ENCODE peak calls at places on chromosomes 11 and 22, in eight cellular contexts. W is fibroblast of mammary gland, R is left ventricle myocardium inferior, M is endothelial cell, H is foreskin keratinocyte, S is esophagus squamous epithelium, N is uterus, T is B cell. I is an unnamed sample.

GRCh38 chr11:19460718-19461405 is 220.1 kb upstream of the E2F8 start:
- DNase-seq in W (peak), R (peak), M (no peak), H (no peak), S (no peak), N (no peak), T (no peak), I (no peak)

GRCh38 chr11:38723361-38723760 is 2125.3 kb upstream of the RAG2 start:
- DNase-seq in W (no peak), R (no peak), M (no peak), H (no peak), S (no peak), N (no peak), T (no peak), I (no peak)

GRCh38 chr11:82719316-82719715 is 14.3 kb downstream of the FAM181B start:
- DNase-seq in W (no peak), R (no peak), M (no peak), H (no peak), S (no peak), N (no peak), T (no peak), I (no peak)

GRCh38 chr11:66880484-66881211 is 23.8 kb downstream of the LRFN4 start:
- DNase-seq in W (no peak), R (no peak), M (no peak), H (peak), S (no peak), N (no peak), T (no peak), I (peak)

GRCh38 chr11:63908631-63909491 is 8.1 kb downstream of the RCOR2 start:
- DNase-seq in W (peak), R (peak), M (no peak), H (no peak), S (no peak), N (peak), T (no peak), I (no peak)

GRCh38 chr11:109728056-109728455 is 306.1 kb downstream of the C11orf87 start:
- DNase-seq in W (no peak), R (no peak), M (no peak), H (peak), S (no peak), N (no peak), T (no peak), I (no peak)

GRCh38 chr11:101914349-101914736 is 467 bp upstream of the CEP126 start:
- DNase-seq in W (peak), R (no peak), M (no peak), H (no peak), S (no peak), N (no peak), T (no peak), I (no peak)

GRCh38 chr11:1230456-1231395 is 7.9 kb downstream of the MUC5B start:
- DNase-seq in W (no peak), R (no peak), M (no peak), H (no peak), S (no peak), N (no peak), T (peak), I (no peak)

GRCh38 chr11:113176971-113177370 is 137.4 kb upstream of the TTC12 start:
- DNase-seq in W (peak), R (no peak), M (no peak), H (no peak), S (no peak), N (no peak), T (no peak), I (no peak)

GRCh38 chr11:69314555-69314954 is 20.6 kb downstream of the MYEOV start:
- DNase-seq in W (no peak), R (no peak), M (no peak), H (no peak), S (no peak), N (no peak), T (no peak), I (no peak)

GRCh38 chr22:49960967-49961600 is 512 bp downstream of the PIM3 start:
- DNase-seq in W (no peak), R (peak), M (no peak), H (peak), S (no peak), N (peak), T (no peak), I (peak)

DNA sequence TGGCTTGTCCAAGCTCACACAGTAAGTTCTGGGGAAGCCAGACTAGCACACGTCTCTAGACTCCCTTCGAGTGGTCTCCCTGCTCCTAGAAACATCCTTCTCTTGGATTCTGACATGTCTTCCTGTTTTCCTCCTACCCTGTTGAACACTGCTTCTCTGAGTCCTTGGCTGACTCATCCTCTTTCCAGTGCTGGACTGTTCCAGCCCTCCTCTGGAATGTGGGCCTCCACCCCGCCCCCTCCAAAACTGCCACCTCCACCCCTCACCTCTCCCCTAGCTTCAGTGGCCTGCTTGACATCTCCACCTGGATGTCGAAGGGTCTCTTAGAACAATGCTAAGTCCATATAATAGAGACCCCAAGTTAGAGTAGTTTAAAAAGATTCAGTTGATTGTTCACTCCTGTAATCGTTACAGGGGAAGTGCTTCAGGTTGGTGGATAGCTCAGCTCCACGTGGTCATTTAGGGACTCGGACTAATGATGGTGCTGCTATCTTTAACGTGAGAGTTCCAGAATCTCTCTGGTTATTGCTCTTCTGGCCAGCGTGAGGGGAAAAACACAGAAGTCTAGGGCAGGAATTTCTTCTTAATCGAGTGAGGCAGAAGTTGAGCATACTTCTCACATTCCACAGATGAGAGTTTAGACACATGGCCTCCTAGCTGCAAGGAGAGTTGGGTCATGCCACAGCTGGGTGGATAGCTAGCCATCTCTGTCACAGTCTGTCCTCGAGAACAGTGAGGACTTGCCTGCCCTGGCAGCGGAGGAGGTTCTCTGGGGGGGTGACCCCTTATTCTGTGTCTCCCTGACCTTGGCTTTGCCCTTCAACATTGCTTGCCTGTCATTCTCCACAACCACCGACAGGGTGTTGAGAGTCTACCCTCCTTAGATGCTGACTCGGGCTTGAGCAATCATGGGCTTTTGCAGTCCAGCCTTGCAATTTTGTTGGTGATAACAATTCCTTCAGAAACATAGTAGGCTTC is 4.7 kb upstream of the C11orf96 start:
- DNase-seq in W (peak), R (no peak), M (no peak), H (no peak), S (no peak), N (no peak), T (no peak), I (no peak)
- TF ChIP-seq CTCF in W (peak), R (no peak), M (no peak), H (peak), S (no peak), N (peak), T (no peak), I (peak)

DNA sequence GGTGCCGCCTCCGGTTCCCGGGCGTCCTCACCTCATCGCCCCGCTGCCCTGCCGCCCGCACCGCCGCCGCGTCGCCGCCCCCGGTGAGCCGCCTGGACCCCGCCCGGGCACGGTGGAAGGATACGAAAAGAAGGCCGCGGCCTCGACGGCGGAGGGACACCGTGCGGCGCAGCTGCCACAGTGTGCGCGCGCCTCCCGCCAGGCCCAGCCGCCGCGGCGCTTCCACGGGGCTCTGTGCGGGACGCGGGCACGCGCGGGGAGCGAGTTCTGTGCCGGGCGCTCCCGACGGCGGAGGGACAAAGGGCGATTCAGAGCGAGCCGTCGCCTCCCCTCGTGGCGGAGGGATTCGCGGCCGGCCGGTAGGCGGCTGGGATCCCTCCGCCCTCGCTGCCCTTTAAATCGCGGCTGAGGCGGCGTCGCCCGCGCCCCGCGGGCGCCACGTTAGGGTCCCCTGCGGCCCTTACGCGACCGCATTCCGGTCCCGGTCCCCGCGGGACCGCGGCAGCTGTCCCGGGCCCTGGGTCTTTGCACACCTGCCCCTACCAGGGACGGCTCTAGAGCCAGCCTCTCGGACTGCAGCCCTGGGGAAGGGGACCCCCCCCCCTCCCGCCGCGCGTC is 568 bp upstream of the KMT5B start:
- DNase-seq in W (peak), R (peak), M (peak), H (peak), S (peak), N (peak), T (peak), I (peak)
- TF ChIP-seq CTCF in W (no peak), R (peak), M (no peak), H (no peak), S (peak), N (no peak), T (no peak), I (no peak)

GRCh38 chr11:78048561-78048960 is 15.1 kb upstream of the THRSP start:
- DNase-seq in W (no peak), R (no peak), M (no peak), H (no peak), S (no peak), N (no peak), T (no peak), I (no peak)

GRCh38 chr11:78044706-78045105 is 19.0 kb upstream of the THRSP start:
- DNase-seq in W (no peak), R (no peak), M (no peak), H (no peak), S (no peak), N (no peak), T (no peak), I (no peak)

GRCh38 chr11:78045851-78046485 is 17.7 kb upstream of the THRSP start:
- DNase-seq in W (peak), R (peak), M (peak), H (peak), S (no peak), N (peak), T (peak), I (peak)

GRCh38 chr11:78049348-78049747 is 14.3 kb upstream of the THRSP start:
- DNase-seq in W (no peak), R (no peak), M (no peak), H (no peak), S (no peak), N (no peak), T (no peak), I (no peak)

GRCh38 chr11:78046486-78046854 is 17.2 kb upstream of the THRSP start:
- DNase-seq in W (no peak), R (no peak), M (no peak), H (no peak), S (no peak), N (no peak), T (no peak), I (no peak)
- TF ChIP-seq CTCF in W (no peak), R (peak), M (no peak), H (no peak), S (no peak), N (no peak), T (peak), I (no peak)

GRCh38 chr11:35486446-35486845 is 39.0 kb downstream of the PAMR1 start:
- DNase-seq in W (no peak), R (no peak), M (no peak), H (no peak), S (no peak), N (no peak), T (no peak), I (no peak)

GRCh38 chr11:35488117-35488516 is 37.3 kb downstream of the PAMR1 start:
- DNase-seq in W (peak), R (no peak), M (no peak), H (no peak), S (no peak), N (no peak), T (no peak), I (no peak)

GRCh38 chr11:35486934-35487333 is 38.5 kb downstream of the PAMR1 start:
- DNase-seq in W (no peak), R (no peak), M (no peak), H (no peak), S (no peak), N (no peak), T (no peak), I (no peak)

GRCh38 chr11:35485656-35486318 is 39.6 kb downstream of the PAMR1 start:
- DNase-seq in W (peak), R (peak), M (peak), H (no peak), S (no peak), N (peak), T (peak), I (no peak)

DNA sequence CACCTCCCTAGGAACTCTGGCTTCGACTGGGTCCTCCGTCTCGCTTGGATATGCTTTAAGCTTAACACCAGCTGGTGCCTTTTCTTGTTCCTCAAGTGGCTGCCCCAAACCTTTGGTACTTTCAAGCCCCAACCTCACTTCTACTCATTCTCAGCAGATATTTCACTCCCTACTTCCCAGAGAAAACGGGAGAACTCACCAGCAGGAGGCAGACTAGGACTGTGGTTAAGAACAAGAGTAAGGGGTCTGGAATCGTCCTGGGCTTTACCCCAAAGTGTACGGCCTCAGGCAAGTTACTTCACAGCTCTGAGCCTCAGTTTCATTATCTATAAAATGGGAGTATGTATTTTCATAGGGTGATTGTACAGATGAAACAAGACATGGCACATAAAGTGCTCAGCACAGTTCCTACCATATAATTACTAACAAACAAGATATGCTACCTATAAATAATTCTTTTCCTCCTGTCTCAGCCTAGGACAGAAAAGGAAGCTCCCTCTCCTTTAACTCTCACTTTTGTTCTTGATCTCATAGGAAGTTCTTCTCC is 37.8 kb downstream of the PAMR1 start:
- DNase-seq in W (peak), R (no peak), M (peak), H (no peak), S (no peak), N (peak), T (no peak), I (no peak)
- TF ChIP-seq CTCF in W (peak), R (peak), M (peak), H (peak), S (no peak), N (peak), T (no peak), I (no peak)

GRCh38 chr22:46027219-46028068 is 50.5 kb upstream of the WNT7B start:
- DNase-seq in W (no peak), R (peak), M (no peak), H (no peak), S (no peak), N (peak), T (peak), I (peak)
- TF ChIP-seq CTCF in W (no peak), R (peak), M (no peak), H (peak), S (no peak), N (peak), T (no peak), I (peak)

DNA sequence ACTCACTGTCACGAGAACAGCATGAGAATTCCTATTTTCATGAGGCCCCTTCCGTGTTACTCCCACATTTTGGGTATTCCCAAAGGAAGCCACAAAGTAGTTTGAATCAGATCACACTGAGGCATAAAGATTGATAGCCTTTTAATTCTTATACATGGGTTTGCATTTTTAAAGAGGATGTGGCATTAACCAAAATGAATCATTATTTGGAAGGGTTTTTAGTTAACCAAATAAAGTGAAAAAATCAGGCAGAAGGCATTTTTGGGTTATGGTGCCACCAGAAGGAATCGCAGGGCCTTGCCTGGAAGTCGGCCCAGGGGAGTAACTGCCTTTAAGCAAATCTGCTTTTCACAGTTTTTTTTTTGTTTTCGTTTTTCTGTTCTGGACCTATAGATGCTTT is 55.4 kb downstream of the HSD17B12 start:
- DNase-seq in W (peak), R (no peak), M (no peak), H (peak), S (no peak), N (no peak), T (no peak), I (no peak)
- TF ChIP-seq CTCF in W (peak), R (no peak), M (no peak), H (peak), S (no peak), N (no peak), T (no peak), I (no peak)

GRCh38 chr11:116641561-116642045 is 131.2 kb downstream of the BUD13 start:
- DNase-seq in W (no peak), R (peak), M (peak), H (no peak), S (no peak), N (peak), T (no peak), I (peak)
- TF ChIP-seq CTCF in W (peak), R (peak), M (peak), H (peak), S (peak), N (peak), T (no peak), I (peak)

DNA sequence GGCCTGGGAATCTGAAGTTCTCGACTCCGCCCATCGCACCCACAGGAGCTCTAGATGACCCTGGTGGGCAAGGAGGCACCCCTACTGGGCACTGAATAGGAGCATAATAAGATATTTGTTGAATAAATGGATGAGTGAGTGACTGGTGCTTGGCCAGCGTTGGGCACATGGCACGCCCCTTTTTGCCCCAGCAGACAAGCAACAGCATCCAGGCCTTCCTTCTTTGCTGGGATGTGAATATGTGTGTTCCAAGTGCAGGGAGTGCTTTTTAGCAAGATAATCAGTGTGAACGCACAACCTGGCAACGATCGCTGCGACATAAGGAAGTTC is 450 bp upstream of the CELF1 start:
- DNase-seq in W (peak), R (no peak), M (no peak), H (no peak), S (no peak), N (no peak), T (no peak), I (no peak)
- TF ChIP-seq CTCF in W (no peak), R (peak), M (no peak), H (no peak), S (no peak), N (no peak), T (peak), I (peak)

GRCh38 chr11:16942917-16943316 is 71.3 kb downstream of the PLEKHA7 start:
- DNase-seq in W (no peak), R (no peak), M (no peak), H (no peak), S (no peak), N (no peak), T (no peak), I (no peak)

GRCh38 chr11:16946477-16947282 is 67.5 kb downstream of the PLEKHA7 start:
- DNase-seq in W (no peak), R (no peak), M (no peak), H (no peak), S (no peak), N (no peak), T (no peak), I (no peak)

GRCh38 chr11:16941935-16942334 is 72.3 kb downstream of the PLEKHA7 start:
- DNase-seq in W (no peak), R (no peak), M (no peak), H (no peak), S (no peak), N (no peak), T (no peak), I (no peak)

GRCh38 chr11:16942342-16942741 is 71.9 kb downstream of the PLEKHA7 start:
- DNase-seq in W (no peak), R (no peak), M (no peak), H (no peak), S (no peak), N (no peak), T (no peak), I (no peak)

DNA sequence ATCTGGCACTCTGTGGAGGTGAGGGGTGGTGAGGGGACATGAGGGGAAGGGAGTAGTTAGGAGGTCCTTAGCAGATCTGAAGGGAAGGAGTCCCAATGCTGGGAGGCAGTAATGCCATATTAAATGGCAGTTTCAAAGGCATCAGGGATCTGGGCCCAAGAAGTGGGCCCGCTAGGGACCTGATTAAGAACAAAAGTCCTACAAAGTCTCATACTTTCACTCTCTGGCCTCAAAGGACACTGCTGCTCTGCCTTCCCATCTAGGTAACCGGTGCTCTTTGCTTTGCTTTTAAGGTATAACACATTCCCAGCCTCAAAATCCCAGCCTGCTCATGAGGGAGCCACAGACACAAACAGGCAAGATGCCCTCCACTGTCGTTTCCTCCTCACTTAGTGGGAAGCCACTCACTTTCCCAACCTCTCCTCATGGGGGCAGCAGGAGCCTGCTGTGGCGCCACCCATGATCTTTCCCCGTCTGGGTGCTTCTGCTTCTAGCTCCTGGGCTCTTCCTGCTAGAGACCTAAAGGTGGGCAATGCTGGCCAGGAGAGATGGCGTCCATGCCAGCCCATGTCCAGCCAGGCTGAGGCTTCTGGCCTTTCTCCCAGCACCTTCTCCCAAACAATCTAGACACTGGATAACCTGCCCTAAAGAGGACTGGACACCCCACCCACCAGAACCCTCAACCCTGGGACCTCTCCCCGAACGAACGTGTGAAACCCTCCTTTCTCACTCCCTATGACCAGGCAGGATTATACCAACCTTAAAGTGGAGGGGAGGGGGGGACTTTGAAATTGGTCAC is 68.3 kb downstream of the PLEKHA7 start:
- DNase-seq in W (peak), R (peak), M (peak), H (no peak), S (no peak), N (no peak), T (no peak), I (peak)
- TF ChIP-seq CTCF in W (peak), R (peak), M (peak), H (peak), S (peak), N (peak), T (peak), I (peak)

I was measured in gastrocnemius medialis.